ENCODE peak calls at places on chromosomes 7 and 10, in eight cellular contexts. U is NCI-H2081, E is HFF-Myc, A is nephron progenitor cell, W is RPMI8226, D is tibial nerve, F is DMS 273 treated with DMSO at 0.1 percent for 48 hours, S is ACHN. H is an unnamed sample.

GRCh38 chr10:110643670-110644597 is at the start of gene RBM20:
- DNase-seq in U (no peak), E (no peak), A (peak), W (peak), D (no peak), F (no peak), S (peak), H (no peak)

GRCh38 chr7:29510028-29510427 is 53.6 kb upstream of the PRR15 start:
- DNase-seq in U (no peak), E (no peak), A (no peak), W (no peak), D (no peak), F (no peak), S (no peak), H (no peak)

GRCh38 chr10:5406918-5407317 is 2.3 kb upstream of the TUBAL3 start:
- DNase-seq in U (no peak), E (no peak), A (no peak), W (no peak), D (no peak), F (no peak), S (no peak), H (no peak)

GRCh38 chr10:130618636-130619035 is 482.4 kb downstream of the GLRX3 start:
- DNase-seq in U (no peak), E (no peak), A (no peak), W (no peak), D (no peak), F (no peak), S (no peak), H (no peak)

GRCh38 chr7:116801092-116801710 is 61.2 kb upstream of the CAPZA2 start:
- DNase-seq in U (no peak), E (peak), A (no peak), W (no peak), D (no peak), F (no peak), S (peak), H (no peak)

GRCh38 chr7:70093496-70093895 is 495.2 kb downstream of the AUTS2 start:
- DNase-seq in U (peak), E (no peak), A (no peak), W (peak), D (no peak), F (peak), S (no peak), H (no peak)

GRCh38 chr10:43943825-43944360 is 295.2 kb upstream of the ZNF32 start:
- DNase-seq in U (no peak), E (no peak), A (no peak), W (no peak), D (no peak), F (no peak), S (no peak), H (no peak)

GRCh38 chr10:90813592-90814365 is 44.1 kb downstream of the HTR7 start:
- DNase-seq in U (no peak), E (no peak), A (no peak), W (no peak), D (no peak), F (no peak), S (no peak), H (no peak)

GRCh38 chr10:123999261-123999660 is 94.1 kb downstream of the CHST15 start:
- DNase-seq in U (no peak), E (no peak), A (no peak), W (no peak), D (no peak), F (no peak), S (no peak), H (no peak)

GRCh38 chr7:15323545-15323944 is 238.3 kb downstream of the AGMO start:
- DNase-seq in U (no peak), E (no peak), A (no peak), W (no peak), D (no peak), F (no peak), S (no peak), H (no peak)

GRCh38 chr10:3783313-3783689 is 1.7 kb downstream of the KLF6 start:
- DNase-seq in U (no peak), E (no peak), A (peak), W (peak), D (no peak), F (no peak), S (no peak), H (peak)

H was measured in NCI-H1417 treated with DMSO at 0.1 percent for 48 hours.